ENCODE peak calls at places on chromosome 15, in six cellular contexts. P is BE2C, L is psoas muscle, M is fibroblast of lung, T is IMR-90, V is uterus. I is an unnamed sample.

GRCh38 chr15:98560338-98560737 is 88.0 kb upstream of the IGF1R start:
- DNase-seq in V (no peak), T (no peak), L (no peak), P (no peak), M (no peak), I (no peak)

GRCh38 chr15:36742696-36743095 is 163.3 kb downstream of the CDIN1 start:
- DNase-seq in M (no peak), P (no peak), L (no peak), T (peak; percentile 25), V (no peak), I (no peak)

GRCh38 chr15:39270976-39271375 is 309.9 kb upstream of the THBS1 start:
- DNase-seq in T (peak; percentile 98), L (no peak), P (no peak), V (no peak), M (peak; percentile 59), I (no peak)

GRCh38 chr15:53307952-53308624 is 451.4 kb downstream of the WDR72 start:
- DNase-seq in V (no peak), M (no peak), L (no peak), P (no peak), T (no peak), I (no peak)

GRCh38 chr15:48536681-48537091 is 108.8 kb downstream of the FBN1 start:
- DNase-seq in V (no peak), P (no peak), M (peak; percentile 39), L (no peak), T (peak; percentile 35), I (no peak)

GRCh38 chr15:39574416-39574815 is 6.5 kb upstream of the THBS1 start:
- DNase-seq in P (no peak), T (no peak), V (no peak), L (no peak), M (no peak), I (no peak)

GRCh38 chr15:32105258-32106248 is 75.2 kb downstream of the CHRNA7 start:
- DNase-seq in T (no peak), L (no peak), M (no peak), P (no peak), V (no peak), I (no peak)

GRCh38 chr15:33209575-33210519 is 15.3 kb upstream of the FMN1 start:
- DNase-seq in M (no peak), P (peak; percentile 39), T (no peak), L (no peak), V (no peak), I (no peak)

GRCh38 chr15:93065641-93066045 is 23.4 kb downstream of the RGMA start:
- DNase-seq in L (no peak), V (no peak), T (no peak), M (no peak), P (no peak), I (no peak)

GRCh38 chr15:51155906-51156305 is 61.2 kb upstream of the TNFAIP8L3 start:
- DNase-seq in V (no peak), P (no peak), M (no peak), T (no peak), L (no peak), I (no peak)

GRCh38 chr15:77688270-77689058 is 55.8 kb upstream of the LINGO1 start:
- DNase-seq in M (no peak), V (no peak), P (no peak), T (no peak), L (no peak), I (no peak)

GRCh38 chr15:67680645-67681044 is 138.1 kb downstream of the MAP2K5 start:
- DNase-seq in M (peak; percentile 52), L (no peak), T (peak; percentile 16), V (no peak), P (no peak), I (no peak)

DNA sequence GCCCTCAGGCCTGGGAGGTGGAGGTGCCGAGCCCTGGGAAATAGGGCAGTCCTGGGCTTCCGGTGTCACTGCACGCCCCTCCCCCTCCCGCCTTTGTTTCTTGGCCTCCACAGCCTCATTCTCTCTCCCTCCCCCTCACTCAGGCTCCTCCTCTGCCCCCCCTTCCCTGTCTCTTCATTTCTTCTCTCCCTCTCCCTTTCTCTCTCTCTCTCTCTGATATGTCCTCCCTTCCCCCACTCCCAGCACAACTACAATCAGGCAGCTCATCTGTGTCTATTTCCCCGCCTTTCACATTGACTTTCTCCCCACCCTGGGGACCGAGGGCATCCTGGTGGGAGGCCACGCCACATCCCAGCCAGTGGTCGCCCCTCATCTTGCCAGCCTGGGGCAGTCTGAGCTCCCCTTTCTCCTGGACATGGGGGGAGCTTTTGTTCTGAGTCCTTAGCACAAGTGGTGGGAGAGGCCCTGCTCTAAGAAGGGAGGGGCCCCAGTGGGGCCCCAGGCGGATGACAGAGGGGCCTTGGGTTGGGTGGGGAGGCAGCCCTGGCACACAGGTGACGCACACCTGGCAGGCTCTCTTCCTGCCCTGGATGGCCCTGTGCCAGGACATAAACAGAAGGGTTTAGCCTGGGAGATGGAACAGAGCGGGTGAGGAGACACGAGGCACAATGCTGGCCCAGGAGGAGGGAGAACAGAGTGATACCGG is 40.1 kb downstream of the IDH2 start:
- DNase-seq in M (peak; percentile 13), V (peak; percentile 69), L (no peak), P (no peak), T (no peak), I (peak; percentile 44)
- H3K4me1 ChIP-seq in M (no peaks in the 10 kb centered on the region), V (peaks cover 27% of the 10 kb centered on the region), L (peaks cover 50% of the 10 kb centered on the region), P (peaks cover 3% of the 10 kb centered on the region), T (peaks cover 1% of the 10 kb centered on the region), I (peaks cover 44% of the 10 kb centered on the region)

DNA sequence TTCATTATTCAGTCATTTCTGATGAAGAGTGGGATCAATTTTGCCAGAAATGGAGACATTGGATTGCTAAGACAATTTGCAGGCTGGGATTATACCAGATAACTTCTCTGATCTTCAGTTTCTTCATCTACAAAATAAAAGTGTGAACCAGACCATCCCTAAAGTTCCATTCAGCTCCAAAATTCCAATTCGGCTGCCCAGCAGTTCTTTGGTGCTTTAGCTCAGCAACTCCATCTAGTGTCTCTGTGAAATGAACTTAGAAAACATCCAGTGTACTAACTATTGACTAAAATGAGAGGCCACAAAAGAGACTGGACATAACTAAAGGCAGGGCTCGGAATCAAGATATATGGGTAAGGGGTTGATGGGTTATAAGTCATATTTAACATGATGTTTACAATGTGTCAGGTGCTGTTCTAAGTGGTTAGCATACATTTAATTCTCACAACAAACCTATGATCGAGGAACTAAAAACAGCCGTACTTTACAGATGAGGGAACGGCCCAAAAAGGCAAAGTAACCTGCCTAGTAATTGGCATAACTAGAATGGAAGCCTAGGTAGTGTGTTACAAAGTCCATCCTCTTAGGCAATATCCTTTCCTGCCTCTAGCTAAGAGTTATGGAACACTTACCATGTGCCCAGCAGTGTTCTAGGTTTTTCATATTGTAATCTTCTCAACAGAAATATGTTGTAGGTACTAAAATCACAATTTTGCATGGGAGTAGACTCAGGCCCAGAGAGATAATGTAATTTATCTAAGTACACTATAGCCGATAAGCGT is 17.0 kb downstream of the THAP10 start:
- DNase-seq in T (peak; percentile 58), P (no peak), V (no peak), M (peak; percentile 76), L (no peak), I (no peak)
- TF ChIP-seq CTCF in T (peak; percentile 75), P (peak; percentile 59), V (peak; percentile 71), M (peak; percentile 62), L (peak; percentile 45), I (peak; percentile 32)

GRCh38 chr15:85689729-85690128 is 105.0 kb downstream of the KLHL25 start:
- DNase-seq in P (no peak), L (no peak), V (peak; percentile 41), T (peak; percentile 72), M (peak; percentile 73), I (peak; percentile 86)

GRCh38 chr15:85692873-85693272 is 101.9 kb downstream of the KLHL25 start:
- DNase-seq in L (no peak), P (no peak), M (no peak), V (no peak), T (no peak), I (peak; percentile 79)

GRCh38 chr15:85693277-85693676 is 101.4 kb downstream of the KLHL25 start:
- DNase-seq in P (no peak), T (no peak), M (no peak), V (no peak), L (no peak), I (no peak)

GRCh38 chr15:85690546-85691226 is 104.0 kb downstream of the KLHL25 start:
- DNase-seq in V (no peak), P (no peak), T (no peak), L (no peak), M (no peak), I (no peak)

DNA sequence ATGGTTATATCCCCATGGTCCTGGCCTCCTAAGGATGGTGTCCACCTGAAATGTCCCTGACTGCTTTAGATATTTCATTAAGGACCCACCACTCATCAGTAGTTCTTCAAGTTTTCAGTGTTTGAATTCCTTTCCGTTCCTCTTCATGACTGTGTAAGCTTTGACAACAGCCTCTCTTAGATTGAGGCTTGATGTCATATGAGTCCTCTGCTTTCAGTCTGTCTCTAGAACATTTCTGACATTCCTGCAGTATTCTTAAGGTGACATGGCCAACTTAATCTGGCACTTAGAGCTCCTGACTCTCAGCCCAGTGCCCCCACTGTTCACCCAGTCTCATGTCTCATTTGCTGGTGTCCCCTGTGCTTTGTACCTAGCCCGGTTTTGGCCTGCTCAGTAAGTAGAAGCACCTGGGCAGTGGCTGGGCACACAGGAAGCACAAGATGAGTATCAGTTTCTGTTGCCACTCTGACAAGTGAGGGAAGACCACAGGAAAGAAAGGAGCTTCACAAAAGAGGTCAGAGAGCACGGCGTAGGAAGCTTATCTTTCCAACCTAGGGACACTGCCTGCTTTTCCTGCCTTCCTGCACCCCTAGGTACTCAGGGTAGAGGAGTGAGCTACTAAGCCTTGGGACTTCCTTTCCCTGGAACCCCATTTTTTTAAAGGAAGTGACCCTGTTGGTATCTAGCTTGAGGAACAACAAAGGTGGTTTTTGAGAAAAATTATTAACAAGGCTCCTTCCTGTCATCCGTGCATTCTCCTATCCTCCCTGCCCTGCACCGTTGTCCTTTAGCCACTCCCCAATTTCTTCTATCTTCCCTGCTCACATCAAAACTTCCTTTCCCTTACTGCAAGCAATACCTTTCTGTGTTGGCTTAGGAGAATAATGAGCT is 103.1 kb downstream of the KLHL25 start:
- DNase-seq in M (no peak), V (no peak), L (no peak), T (no peak), P (no peak), I (peak; percentile 79)
- H3K4me1 ChIP-seq in M (no peaks in the 10 kb centered on the region), V (peaks cover 12% of the 10 kb centered on the region), L (peaks cover 6% of the 10 kb centered on the region), T (peaks cover 2% of the 10 kb centered on the region), P (no peaks in the 10 kb centered on the region), I (no peaks in the 10 kb centered on the region)

GRCh38 chr15:44530653-44531052 is 6.3 kb upstream of the EIF3J start:
- DNase-seq in V (no peak), T (peak; percentile 12), P (no peak), M (no peak), L (no peak), I (no peak)

GRCh38 chr15:44535092-44535491 is 1.9 kb upstream of the EIF3J start:
- DNase-seq in V (no peak), L (no peak), P (no peak), T (no peak), M (no peak), I (no peak)

GRCh38 chr15:44535509-44536297 is 1.2 kb upstream of the EIF3J start:
- DNase-seq in P (peak; percentile 27), L (no peak), V (peak; percentile 28), T (no peak), M (no peak), I (peak; percentile 52)

GRCh38 chr15:44529864-44530604 is 6.9 kb upstream of the EIF3J start:
- DNase-seq in L (no peak), V (no peak), P (no peak), T (no peak), M (no peak), I (no peak)

DNA sequence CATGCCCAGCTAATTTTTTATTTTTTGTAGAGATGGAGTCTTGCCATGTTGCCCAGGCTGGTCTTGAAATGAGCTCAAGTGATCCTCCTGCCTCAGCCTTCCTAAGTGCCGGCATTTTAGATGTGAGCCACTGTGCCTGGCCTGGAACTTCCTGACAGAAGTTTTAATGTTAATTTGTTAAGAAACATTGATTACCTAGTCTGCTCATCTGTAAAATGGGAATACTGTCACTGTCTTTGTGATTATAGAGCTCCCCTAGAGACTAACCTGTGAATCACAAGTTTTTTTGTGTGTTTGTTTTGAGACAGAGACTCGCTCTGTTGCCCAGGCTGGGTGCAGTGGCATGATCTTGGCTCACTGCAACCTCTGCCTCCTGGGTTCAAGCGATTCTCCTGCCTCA is 4.3 kb upstream of the EIF3J start:
- DNase-seq in T (no peak), M (no peak), P (no peak), L (no peak), V (no peak), I (no peak)
- TF ChIP-seq CTCF in T (no peak), M (no peak), P (peak; percentile 19), L (no peak), V (no peak), I (no peak)